ENCODE peak calls at places on chromosomes 2 and 18, in four cellular contexts. A is tibial nerve, Z is EL, Q is HTR-8/SVneo. V is an unnamed sample.

GRCh38 chr2:145200307-145200706 is 680.4 kb upstream of the ZEB2 start:
- DNase-seq in A (no peak), Z (no peak), Q (no peak), V (no peak)

GRCh38 chr2:187986392-187987105 is 305.1 kb upstream of the GULP1 start:
- DNase-seq in A (no peak), Z (no peak), Q (no peak), V (no peak)

GRCh38 chr2:71454221-71455010 is 1.1 kb downstream of the DYSF start:
- DNase-seq in A (no peak), Z (no peak), Q (no peak), V (no peak)

GRCh38 chr18:59323931-59324622 is 5.6 kb upstream of the CPLX4 start:
- DNase-seq in A (no peak), Z (peak; percentile 59), Q (no peak), V (no peak)

GRCh38 chr18:48022531-48023330 is 92.3 kb upstream of the SMAD2 start:
- DNase-seq in A (no peak), Z (peak; percentile 66), Q (peak; percentile 60), V (peak; percentile 72)

GRCh38 chr2:209661286-209661685 is 110.3 kb upstream of the UNC80 start:
- DNase-seq in A (no peak), Z (no peak), Q (no peak), V (no peak)

GRCh38 chr2:190794466-190795184 is 86.0 kb upstream of the GLS start:
- DNase-seq in A (no peak), Z (no peak), Q (no peak), V (no peak)

GRCh38 chr2:214587442-214587841 is 176.6 kb downstream of the VWC2L start:
- DNase-seq in A (no peak), Z (no peak), Q (no peak), V (no peak)

GRCh38 chr2:98457045-98457696 is 12.5 kb downstream of the INPP4A start:
- DNase-seq in A (no peak), Z (peak; percentile 83), Q (peak; percentile 60), V (peak; percentile 84)

GRCh38 chr2:43636616-43637015 is 444 bp upstream of the PLEKHH2 start:
- DNase-seq in A (no peak), Z (no peak), Q (no peak), V (no peak)

GRCh38 chr18:27411911-27412310 is 226.8 kb upstream of the CHST9 start:
- DNase-seq in A (no peak), Z (no peak), Q (no peak), V (no peak)

GRCh38 chr2:47595690-47596089 is 187.3 kb upstream of the MSH6 start:
- DNase-seq in A (no peak), Z (no peak), Q (no peak), V (no peak)

GRCh38 chr18:67733094-67733493 is 216.6 kb upstream of the DSEL start:
- DNase-seq in A (no peak), Z (peak; percentile 67), Q (no peak), V (no peak)

GRCh38 chr2:222518570-222519381 is 94.4 kb downstream of the SGPP2 start:
- DNase-seq in A (no peak), Z (peak; percentile 15), Q (no peak), V (no peak)

GRCh38 chr2:99863914-99864273 is 278.5 kb downstream of the AFF3 start:
- DNase-seq in A (no peak), Z (peak; percentile 65), Q (no peak), V (no peak)

GRCh38 chr2:46806526-46806925 is 109.1 kb downstream of the MCFD2 start:
- DNase-seq in A (no peak), Z (peak; percentile 75), Q (no peak), V (no peak)

GRCh38 chr2:170362895-170363582 is 185.1 kb downstream of the MYO3B start:
- DNase-seq in A (no peak), Z (no peak), Q (no peak), V (no peak)

GRCh38 chr18:46426311-46427047 is 230.5 kb downstream of the LOXHD1 start:
- DNase-seq in A (no peak), Z (no peak), Q (no peak), V (peak; percentile 18)

GRCh38 chr2:28583899-28584553 is 88.2 kb downstream of the PLB1 start:
- DNase-seq in A (peak; percentile 37), Z (peak; percentile 97), Q (peak; percentile 94), V (peak; percentile 98)

GRCh38 chr2:46170611-46171385 is 126.4 kb upstream of the EPAS1 start:
- DNase-seq in A (no peak), Z (no peak), Q (no peak), V (no peak)

GRCh38 chr18:73980289-73980979 is 167.2 kb downstream of the FBXO15 start:
- DNase-seq in A (no peak), Z (peak; percentile 38), Q (peak; percentile 13), V (no peak)

GRCh38 chr2:241692448-241692847 is 5.8 kb upstream of the DTYMK start:
- DNase-seq in A (no peak), Z (peak; percentile 83), Q (peak; percentile 29), V (no peak)